ENCODE peak calls at places on chromosome 11, in six cellular contexts. B is HepG2, G is upper lobe of left lung, C is K562, X is A549, H is GM12878. J is an unnamed sample.

GRCh38 chr11:134508219-134508990 is 96.4 kb upstream of the B3GAT1 start:
- ATAC-seq in B (no peak), G (no peak), C (no peak), X (no peak), H (no peak), J (no peak)

GRCh38 chr11:111910637-111911562 is 670 bp downstream of the CRYAB start:
- ATAC-seq in B (no peak), G (no peak), C (peak), X (no peak), H (no peak), J (no peak)

GRCh38 chr11:124644426-124645280 is 22.0 kb downstream of the TBRG1 start:
- ATAC-seq in B (peak), G (peak), C (peak), X (peak), H (peak), J (peak)

GRCh38 chr11:118878187-118878586 is 5.5 kb upstream of the CXCR5 start:
- ATAC-seq in B (no peak), G (no peak), C (peak), X (no peak), H (no peak), J (no peak)

GRCh38 chr11:118194835-118195627 is 18.6 kb upstream of the SCN2B start:
- ATAC-seq in B (peak), G (peak), C (no peak), X (peak), H (no peak), J (peak)

GRCh38 chr11:113690619-113691569 is 15.2 kb downstream of the TMPRSS5 start:
- ATAC-seq in B (peak), G (peak), C (peak), X (peak), H (peak), J (no peak)

GRCh38 chr11:113260541-113260940 is 53.8 kb upstream of the TTC12 start:
- ATAC-seq in B (no peak), G (no peak), C (no peak), X (no peak), H (no peak), J (no peak)

GRCh38 chr11:1122356-1123002 is 35.3 kb upstream of the MUC5AC start:
- ATAC-seq in B (no peak), G (no peak), C (no peak), X (no peak), H (no peak), J (no peak)

GRCh38 chr11:112297248-112297866 is 36.7 kb upstream of the PLET1 start:
- ATAC-seq in B (no peak), G (no peak), C (no peak), X (no peak), H (no peak), J (no peak)

GRCh38 chr11:71272161-71272560 is 19.8 kb upstream of the SHANK2 start:
- ATAC-seq in B (no peak), G (no peak), C (no peak), X (no peak), H (no peak), J (no peak)

GRCh38 chr11:1055109-1055703 is 18.7 kb upstream of the MUC6 start:
- ATAC-seq in B (no peak), G (no peak), C (no peak), X (no peak), H (no peak), J (no peak)

GRCh38 chr11:15816270-15816871 is 540.0 kb downstream of the SOX6 start:
- ATAC-seq in B (no peak), G (peak), C (no peak), X (no peak), H (peak), J (peak)

GRCh38 chr11:98616256-98616655 is 404.5 kb upstream of the CNTN5 start:
- ATAC-seq in B (no peak), G (peak), C (no peak), X (no peak), H (no peak), J (no peak)

GRCh38 chr11:61065955-61066638 is 36.2 kb upstream of the CD5 start:
- ATAC-seq in B (no peak), G (no peak), C (no peak), X (no peak), H (no peak), J (no peak)

GRCh38 chr11:64659417-64660144 is 63.4 kb downstream of the NRXN2 start:
- ATAC-seq in B (no peak), G (no peak), C (peak), X (peak), H (peak), J (no peak)

GRCh38 chr11:112352907-112353306 is 92.2 kb upstream of the PLET1 start:
- ATAC-seq in B (no peak), G (no peak), C (no peak), X (no peak), H (no peak), J (no peak)

GRCh38 chr11:102389253-102389652 is 42.2 kb downstream of the BIRC2 start:
- ATAC-seq in B (no peak), G (no peak), C (no peak), X (no peak), H (no peak), J (no peak)

GRCh38 chr11:12679471-12679870 is 5.2 kb downstream of the TEAD1 start:
- ATAC-seq in B (no peak), G (no peak), C (no peak), X (no peak), H (no peak), J (no peak)

GRCh38 chr11:122746050-122746478 is 90.5 kb downstream of the UBASH3B start:
- ATAC-seq in B (no peak), G (peak), C (no peak), X (no peak), H (peak), J (no peak)

GRCh38 chr11:102318469-102318868 is 1.2 kb downstream of the BIRC3 start:
- ATAC-seq in B (no peak), G (peak), C (no peak), X (peak), H (peak), J (no peak)

GRCh38 chr11:115930276-115930675 is 426.1 kb upstream of the CADM1 start:
- ATAC-seq in B (no peak), G (no peak), C (no peak), X (no peak), H (peak), J (no peak)

GRCh38 chr11:115927823-115928329 is 423.7 kb upstream of the CADM1 start:
- ATAC-seq in B (no peak), G (no peak), C (no peak), X (no peak), H (peak), J (no peak)

GRCh38 chr11:115930886-115931537 is 426.8 kb upstream of the CADM1 start:
- ATAC-seq in B (no peak), G (peak), C (no peak), X (no peak), H (peak), J (no peak)

GRCh38 chr11:115929618-115930129 is 425.5 kb upstream of the CADM1 start:
- ATAC-seq in B (no peak), G (no peak), C (no peak), X (no peak), H (peak), J (no peak)

GRCh38 chr11:115928811-115929210 is 424.6 kb upstream of the CADM1 start:
- ATAC-seq in B (no peak), G (no peak), C (no peak), X (no peak), H (no peak), J (no peak)
- H3K27ac ChIP-seq in B (no peak), G (no peak), C (no peak), X (no peak), H (peak), J (no peak)

GRCh38 chr11:10540915-10541591 is at the start of gene RNF141:
- ATAC-seq in B (peak), G (peak), C (peak), X (peak), H (peak), J (peak)
- TF ChIP-seq EP300 in B (no peak), G (no peak), C (no peak), X (no peak), H (no peak), J (no peak)

GRCh38 chr11:75032550-75032935 is 43.8 kb downstream of the NEU3 start:
- ATAC-seq in B (no peak), G (no peak), C (no peak), X (no peak), H (no peak), J (no peak)

GRCh38 chr11:75029836-75030631 is 41.3 kb downstream of the NEU3 start:
- ATAC-seq in B (no peak), G (no peak), C (peak), X (no peak), H (no peak), J (no peak)

GRCh38 chr11:75031224-75031753 is 42.6 kb downstream of the NEU3 start:
- ATAC-seq in B (peak), G (peak), C (peak), X (peak), H (no peak), J (no peak)

GRCh38 chr11:75033916-75034315 is 45.2 kb downstream of the NEU3 start:
- ATAC-seq in B (no peak), G (no peak), C (no peak), X (no peak), H (no peak), J (no peak)

GRCh38 chr11:75031771-75032549 is 43.2 kb downstream of the NEU3 start:
- ATAC-seq in B (peak), G (peak), C (peak), X (peak), H (peak), J (peak)
- TF ChIP-seq CTCF in B (peak), G (peak), C (peak), X (peak), H (peak), J (peak)

DNA sequence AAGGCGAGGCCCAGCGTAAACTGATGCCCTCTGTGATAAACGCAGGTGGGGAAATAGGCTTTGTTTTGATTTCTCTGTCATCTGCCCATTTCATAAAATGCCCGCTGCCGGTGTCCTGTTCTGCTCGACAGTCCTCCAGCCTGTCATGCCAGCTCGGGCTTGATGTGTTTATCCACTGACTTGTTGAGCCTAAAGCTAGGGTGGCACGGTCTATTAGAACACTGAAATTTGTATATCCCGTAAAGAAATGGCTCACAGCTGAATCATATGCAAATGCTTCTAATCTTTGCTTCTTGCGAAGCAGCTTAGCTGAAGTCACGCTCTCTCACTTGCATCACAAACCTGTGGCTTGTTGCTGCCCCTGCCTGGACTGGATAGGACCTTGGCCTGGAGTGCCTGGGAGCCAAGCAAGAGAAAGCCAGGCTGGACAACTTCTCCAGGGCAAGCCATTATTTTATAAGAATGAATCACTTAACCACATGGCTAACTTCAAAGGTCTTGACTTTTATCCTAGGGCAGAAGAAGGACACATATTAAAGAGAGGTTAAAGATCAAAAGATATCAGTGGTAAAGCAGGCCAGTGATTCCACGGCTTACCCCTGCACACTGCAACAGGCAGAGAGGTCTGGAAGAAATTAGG is 33.1 kb downstream of the EHF start:
- ATAC-seq in B (peak), G (peak), C (peak), X (peak), H (no peak), J (no peak)
- H3K27ac ChIP-seq in B (peak), G (peak), C (no peak), X (peak), H (no peak), J (no peak)

GRCh38 chr11:69173925-69174591 is 18.3 kb downstream of the SMIM38 start:
- ATAC-seq in B (no peak), G (no peak), C (no peak), X (no peak), H (no peak), J (no peak)
- TF ChIP-seq EP300 in B (no peak), G (no peak), C (no peak), X (no peak), H (no peak), J (no peak)

GRCh38 chr11:114775849-114776621 is 97.7 kb downstream of the NXPE2 start:
- ATAC-seq in B (no peak), G (peak), C (peak), X (no peak), H (no peak), J (peak)

GRCh38 chr11:114771172-114771571 is 92.8 kb downstream of the NXPE2 start:
- ATAC-seq in B (no peak), G (no peak), C (no peak), X (no peak), H (no peak), J (no peak)

GRCh38 chr11:114773541-114774338 is 95.4 kb downstream of the NXPE2 start:
- ATAC-seq in B (no peak), G (no peak), C (no peak), X (no peak), H (no peak), J (no peak)

GRCh38 chr11:114776956-114777355 is 98.6 kb downstream of the NXPE2 start:
- ATAC-seq in B (no peak), G (no peak), C (no peak), X (no peak), H (no peak), J (no peak)

GRCh38 chr11:114774599-114775365 is 96.5 kb downstream of the NXPE2 start:
- ATAC-seq in B (peak), G (peak), C (peak), X (peak), H (peak), J (no peak)
- TF ChIP-seq CTCF in B (peak), G (peak), C (peak), X (peak), H (peak), J (peak)

GRCh38 chr11:67647471-67647870 is 3.1 kb downstream of the ACY3 start:
- ATAC-seq in B (no peak), G (no peak), C (no peak), X (no peak), H (no peak), J (no peak)
- H3K27ac ChIP-seq in B (no peak), G (no peak), C (no peak), X (no peak), H (peak), J (no peak)

J was measured in gastroesophageal sphincter.